ENCODE peak calls at places on chromosomes 7 and 10, in four cellular contexts. G, U, Z and E are unnamed samples.

GRCh38 chr7:157490465-157490912 is 153.7 kb downstream of the DNAJB6 start:
- DNase-seq in G (no peak), U (no peak), Z (no peak), E (peak; percentile 66)

GRCh38 chr7:70040971-70041766 is 442.9 kb downstream of the AUTS2 start:
- DNase-seq in G (no peak), U (peak; percentile 14), Z (peak; percentile 31), E (no peak)

GRCh38 chr7:7719235-7719634 is 828 bp upstream of the RPA3 start:
- DNase-seq in G (peak; percentile 43), U (peak; percentile 62), Z (no peak), E (no peak)

GRCh38 chr10:15267496-15267895 is 99.0 kb upstream of the NMT2 start:
- DNase-seq in G (no peak), U (no peak), Z (no peak), E (no peak)

GRCh38 chr7:50534690-50535290 is 30.4 kb downstream of the DDC start:
- DNase-seq in G (no peak), U (peak; percentile 86), Z (no peak), E (peak; percentile 51)

GRCh38 chr7:2553831-2554581 is 1.3 kb downstream of the BRAT1 start:
- DNase-seq in G (no peak), U (no peak), Z (no peak), E (no peak)

GRCh38 chr7:29463504-29464158 is 100.0 kb upstream of the PRR15 start:
- DNase-seq in G (no peak), U (no peak), Z (no peak), E (no peak)

GRCh38 chr10:30455816-30456215 is 21.8 kb downstream of the MAP3K8 start:
- DNase-seq in G (no peak), U (no peak), Z (no peak), E (no peak)

GRCh38 chr7:107995184-107996071 is 7.5 kb downstream of the LAMB1 start:
- DNase-seq in G (no peak), U (peak; percentile 50), Z (peak; percentile 83), E (no peak)